ENCODE peak calls at places on chromosome 4, in seven cellular contexts. W is H9, E is ovary, L is psoas muscle, Y is GM12878, J is endothelial cell, U is K562. H is an unnamed sample.

GRCh38 chr4:17033256-17034245 is 135.1 kb upstream of the LDB2 start:
- DNase-seq in U (no peak), W (no peak), L (no peak), J (no peak), Y (no peak), E (no peak), H (no peak)

GRCh38 chr4:178205826-178206225 is 763.6 kb upstream of the AGA start:
- DNase-seq in L (no peak), W (no peak), Y (no peak), E (no peak), J (no peak), U (no peak), H (no peak)

GRCh38 chr4:152709675-152710438 is 30.1 kb upstream of the TMEM154 start:
- DNase-seq in Y (peak), W (no peak), L (no peak), U (no peak), J (peak), E (no peak), H (peak)

GRCh38 chr4:159101983-159102622 is 776 bp upstream of the RAPGEF2 start:
- DNase-seq in J (no peak), L (no peak), E (no peak), Y (no peak), W (peak), U (no peak), H (no peak)

GRCh38 chr4:147924604-147925412 is 192.9 kb downstream of the ARHGAP10 start:
- DNase-seq in W (peak), J (peak), L (no peak), U (no peak), Y (no peak), E (peak), H (no peak)

GRCh38 chr4:4281787-4282186 is 8.2 kb downstream of the LYAR start:
- DNase-seq in E (no peak), L (no peak), J (no peak), W (no peak), Y (no peak), U (no peak), H (no peak)

GRCh38 chr4:8538703-8539567 is 41.3 kb upstream of the GPR78 start:
- DNase-seq in L (peak), E (peak), J (no peak), Y (no peak), W (no peak), U (no peak), H (no peak)

GRCh38 chr4:88012652-88013051 is 5.2 kb downstream of the PKD2 start:
- DNase-seq in L (no peak), U (no peak), W (no peak), E (no peak), Y (no peak), J (no peak), H (peak)

GRCh38 chr4:6591781-6592180 is 16.8 kb downstream of the MAN2B2 start:
- DNase-seq in W (no peak), E (no peak), U (no peak), Y (no peak), L (no peak), J (no peak), H (no peak)

GRCh38 chr4:188534297-188534696 is 395.1 kb downstream of the TRIML1 start:
- DNase-seq in U (no peak), E (no peak), L (no peak), J (no peak), W (no peak), Y (no peak), H (no peak)

GRCh38 chr4:182307746-182308145 is 64.5 kb downstream of the TENM3 start:
- DNase-seq in E (no peak), Y (no peak), J (no peak), W (no peak), U (no peak), L (no peak), H (no peak)

GRCh38 chr4:121316091-121316490 is 64.7 kb downstream of the QRFPR start:
- DNase-seq in Y (no peak), E (no peak), J (no peak), L (no peak), W (no peak), U (no peak), H (no peak)

GRCh38 chr4:152045781-152046571 is 285.2 kb upstream of the GATB start:
- DNase-seq in J (peak), W (peak), E (peak), U (peak), Y (no peak), L (peak), H (peak)

GRCh38 chr4:109979932-109980717 is 67.4 kb downstream of the EGF start:
- DNase-seq in W (no peak), J (no peak), L (no peak), Y (no peak), E (no peak), U (no peak), H (no peak)

GRCh38 chr4:182895791-182896292 is 21.3 kb downstream of the DCTD start:
- DNase-seq in E (no peak), W (no peak), J (no peak), Y (no peak), L (no peak), U (no peak), H (no peak)

GRCh38 chr4:177579649-177580048 is 137.4 kb upstream of the AGA start:
- DNase-seq in W (no peak), L (no peak), E (no peak), J (no peak), U (no peak), Y (no peak), H (no peak)

GRCh38 chr4:149961876-149962597 is 116.2 kb upstream of the DCLK2 start:
- DNase-seq in J (no peak), L (no peak), E (no peak), W (no peak), U (no peak), Y (no peak), H (no peak)

GRCh38 chr4:176303938-176304337 is 15.8 kb upstream of the SPCS3 start:
- DNase-seq in U (no peak), L (no peak), E (no peak), W (no peak), J (no peak), Y (no peak), H (no peak)

GRCh38 chr4:183996868-183997267 is 91.8 kb downstream of the STOX2 start:
- DNase-seq in Y (no peak), E (no peak), U (no peak), L (no peak), W (no peak), J (no peak), H (no peak)

GRCh38 chr4:65798498-65799127 is 128.3 kb upstream of the EPHA5 start:
- DNase-seq in E (no peak), J (no peak), U (no peak), L (no peak), Y (no peak), W (no peak), H (no peak)

GRCh38 chr4:92387459-92388069 is 83.8 kb downstream of the GRID2 start:
- DNase-seq in W (no peak), L (no peak), E (no peak), Y (peak), U (no peak), J (peak), H (peak)

GRCh38 chr4:11698033-11698432 is 269.3 kb upstream of the HS3ST1 start:
- DNase-seq in E (no peak), W (no peak), U (no peak), Y (no peak), J (no peak), L (no peak), H (no peak)

GRCh38 chr4:99473131-99473530 is 37.7 kb upstream of the C4orf17 start:
- DNase-seq in Y (no peak), J (no peak), W (no peak), U (no peak), E (no peak), L (no peak), H (no peak)

GRCh38 chr4:8201341-8201781 is 2.3 kb downstream of the SH3TC1 start:
- DNase-seq in L (no peak), E (no peak), J (no peak), U (no peak), W (no peak), Y (peak), H (peak)

GRCh38 chr4:184728858-184729257 is 5.0 kb downstream of the CENPU start:
- DNase-seq in E (no peak), W (no peak), U (no peak), J (no peak), Y (no peak), L (no peak), H (no peak)

GRCh38 chr4:47785196-47785595 is 52.7 kb downstream of the CORIN start:
- DNase-seq in E (no peak), U (no peak), L (no peak), W (no peak), Y (no peak), J (no peak), H (no peak)

GRCh38 chr4:182768821-182769220 is 148.4 kb downstream of the DCTD start:
- DNase-seq in W (no peak), J (no peak), E (no peak), U (no peak), L (no peak), Y (no peak), H (no peak)

GRCh38 chr4:141134051-141134450 is 782 bp upstream of the RNF150 start:
- DNase-seq in J (no peak), L (no peak), W (no peak), Y (no peak), E (no peak), U (no peak), H (no peak)
- TF ChIP-seq CTCF in J (no peak), L (no peak), W (no peak), Y (no peak), E (no peak), U (no peak), H (no peak)

DNA sequence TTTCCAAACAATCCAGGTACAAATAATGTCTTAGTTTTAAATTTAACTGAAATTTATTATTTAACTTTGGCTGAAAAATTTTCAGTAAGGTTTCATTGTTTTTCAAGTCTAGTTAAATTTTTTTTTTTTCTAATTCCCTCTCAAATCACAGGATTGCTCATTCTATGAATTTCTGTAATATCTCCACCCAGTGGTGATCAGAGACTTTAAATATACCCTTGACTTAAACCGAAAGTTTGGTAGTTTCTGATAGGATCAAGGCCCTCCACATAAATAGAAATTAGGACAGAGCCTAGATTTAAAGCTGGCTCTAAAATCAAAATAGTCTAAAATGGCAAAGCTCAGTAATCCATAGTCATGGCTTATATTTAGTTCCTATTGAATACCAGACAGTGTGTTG is 175.4 kb downstream of the TBCK start:
- DNase-seq in U (no peak), W (no peak), E (no peak), L (no peak), J (no peak), Y (no peak), H (no peak)
- TF ChIP-seq CTCF in U (no peak), W (peak), E (no peak), L (no peak), J (no peak), Y (no peak), H (no peak)

GRCh38 chr4:131430302-131430701 is 1718.8 kb upstream of the PCDH10 start:
- DNase-seq in U (no peak), L (no peak), E (no peak), Y (no peak), W (no peak), J (no peak), H (no peak)
- TF ChIP-seq CTCF in U (no peak), L (no peak), E (no peak), Y (peak), W (peak), J (no peak), H (peak)

DNA sequence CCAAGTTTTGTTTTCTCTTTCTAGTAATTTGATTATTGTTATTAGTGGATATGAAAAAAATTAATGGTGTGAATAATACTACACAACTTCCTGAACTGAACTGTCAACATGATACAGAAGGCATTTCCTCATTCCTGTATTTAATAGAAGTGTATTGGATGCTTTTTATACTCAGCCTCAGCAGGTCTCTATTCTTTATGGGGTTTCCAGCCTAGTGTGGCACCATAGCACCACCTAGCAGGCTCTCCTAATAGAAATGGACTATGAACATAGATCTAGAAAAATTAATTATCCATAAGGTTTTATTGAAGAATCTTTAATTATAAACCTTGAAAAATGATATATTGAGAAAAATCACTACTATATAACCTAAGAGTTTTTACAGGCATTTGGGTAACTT is 52.4 kb downstream of the GLRB start:
- DNase-seq in L (no peak), J (no peak), U (no peak), E (no peak), Y (no peak), W (no peak), H (no peak)
- TF ChIP-seq CTCF in L (peak), J (no peak), U (no peak), E (no peak), Y (peak), W (peak), H (no peak)

GRCh38 chr4:139890810-139891209 is 225.2 kb downstream of the MGST2 start:
- DNase-seq in W (no peak), Y (no peak), J (no peak), E (no peak), L (no peak), U (no peak), H (no peak)
- TF ChIP-seq CTCF in W (no peak), Y (no peak), J (no peak), E (no peak), L (no peak), U (no peak), H (no peak)

DNA sequence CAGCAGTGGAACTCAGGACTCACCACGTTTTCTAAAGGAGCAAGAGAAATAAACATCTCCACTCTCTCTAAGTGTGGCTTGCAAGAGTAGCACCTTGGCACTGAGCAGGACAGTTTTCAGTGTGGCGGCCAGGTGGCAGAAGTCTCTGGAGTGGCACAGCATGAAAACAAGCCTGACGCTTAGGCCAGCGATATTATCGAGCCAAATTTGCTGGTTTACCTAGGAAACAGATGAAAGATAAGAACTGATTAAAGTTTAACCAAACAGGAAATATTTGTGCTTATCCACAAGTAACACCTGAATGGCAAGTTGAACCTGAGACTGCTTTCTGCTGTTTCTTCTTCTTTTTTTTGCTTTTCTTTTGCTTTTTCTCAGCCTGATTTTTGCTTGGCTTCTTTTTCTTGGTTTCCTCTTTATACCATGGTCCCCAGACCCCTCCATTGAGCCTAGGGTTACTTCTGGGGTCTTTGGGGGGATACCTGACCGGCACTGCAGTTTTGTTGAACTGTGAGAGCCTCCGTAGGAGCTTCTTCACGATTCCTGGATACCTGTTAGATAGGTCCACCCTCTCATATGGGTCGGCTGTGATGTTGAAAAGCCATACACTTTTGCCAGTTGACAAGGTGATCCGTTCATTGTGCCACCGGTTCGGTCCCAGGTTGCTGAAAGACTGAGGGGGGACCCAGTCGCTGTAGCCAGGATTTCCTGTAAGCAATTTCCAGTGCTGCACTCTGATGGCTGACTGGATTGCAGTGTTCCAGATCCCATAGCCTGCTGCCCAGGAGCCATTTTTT is 77.3 kb downstream of the ARSJ start:
- DNase-seq in Y (no peak), W (no peak), L (no peak), U (no peak), J (no peak), E (no peak), H (no peak)
- TF ChIP-seq CTCF in Y (no peak), W (no peak), L (no peak), U (no peak), J (no peak), E (no peak), H (peak)

DNA sequence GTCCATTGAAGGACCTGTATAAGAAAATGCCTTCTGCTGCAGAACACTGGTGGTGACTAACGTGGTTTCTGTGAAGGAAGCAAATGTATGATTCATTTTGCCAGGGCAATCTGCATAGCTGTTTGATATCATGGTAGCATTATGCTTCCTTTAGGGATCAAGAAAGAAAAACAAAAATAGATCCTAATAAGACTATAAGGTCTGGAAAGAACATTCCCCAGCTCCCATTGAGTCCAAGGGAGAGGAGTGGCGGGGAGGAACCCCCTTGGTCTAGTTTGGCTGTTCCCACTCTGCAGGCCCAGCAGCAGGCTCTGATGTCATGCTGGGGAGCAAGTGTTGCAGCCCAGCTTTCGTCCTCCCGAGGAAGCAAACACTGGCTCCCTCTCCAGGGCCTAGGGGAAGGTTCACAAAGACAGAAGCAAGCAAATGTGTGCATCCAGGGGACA is 154.5 kb upstream of the GALNT7 start:
- DNase-seq in L (no peak), W (peak), E (no peak), U (no peak), J (peak), Y (no peak), H (no peak)
- TF ChIP-seq CTCF in L (no peak), W (peak), E (no peak), U (peak), J (no peak), Y (no peak), H (no peak)

DNA sequence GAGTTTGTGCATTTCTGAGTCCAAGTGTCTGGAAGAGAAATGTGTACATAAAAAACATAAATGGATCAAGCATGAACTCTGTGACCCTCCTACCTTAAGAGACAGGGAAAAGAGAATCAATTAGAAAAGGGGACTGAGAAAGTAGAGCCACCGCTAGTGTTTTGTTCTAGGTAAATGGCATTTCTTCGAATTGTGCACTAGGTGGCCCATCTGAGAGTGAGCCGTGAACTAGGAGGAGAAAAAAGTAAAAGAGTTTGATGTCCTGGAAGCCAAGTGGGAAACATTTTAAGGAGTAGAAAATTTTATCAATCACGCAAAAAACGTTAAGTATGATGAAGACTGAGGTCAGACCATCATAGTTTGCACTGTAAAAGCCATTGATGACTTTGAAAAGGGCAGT is 55.1 kb downstream of the NAF1 start:
- DNase-seq in L (no peak), J (no peak), Y (no peak), W (no peak), U (no peak), E (no peak), H (no peak)
- TF ChIP-seq CTCF in L (no peak), J (peak), Y (no peak), W (peak), U (peak), E (no peak), H (no peak)

GRCh38 chr4:145936142-145937020 is 2.2 kb downstream of the ZNF827 start:
- DNase-seq in W (peak), E (peak), U (peak), Y (no peak), L (peak), J (peak), H (peak)
- TF ChIP-seq CTCF in W (peak), E (no peak), U (no peak), Y (peak), L (peak), J (peak), H (peak)

GRCh38 chr4:142282870-142283431 is 563.1 kb downstream of the INPP4B start:
- DNase-seq in E (no peak), J (peak), W (no peak), L (no peak), U (no peak), Y (no peak), H (no peak)
- TF ChIP-seq CTCF in E (no peak), J (peak), W (peak), L (no peak), U (no peak), Y (peak), H (peak)